ENCODE peak calls at places on chromosomes 13 and 19, in four cellular contexts. P is Panc1; D is activated T-cell treated with anti-CD3 and anti-CD28 coated beads, Interleukin-2, amount 50 U/mL, for 72 hours; O is renal cortical epithelial cell. K is an unnamed sample.

GRCh38 chr19:34171539-34171876 is 796 bp upstream of the LSM14A start:
- DNase-seq in O (no peak), P (no peak), D (peak), K (peak)

GRCh38 chr13:71865858-71866172 is 1.2 kb downstream of the DACH1 start:
- DNase-seq in O (no peak), D (peak), P (no peak), K (no peak)

GRCh38 chr13:71536201-71536600 is 330.8 kb downstream of the DACH1 start:
- DNase-seq in D (no peak), P (no peak), O (no peak), K (no peak)

GRCh38 chr13:76014618-76015315 is 378.6 kb downstream of the LMO7 start:
- DNase-seq in O (peak), P (no peak), D (no peak), K (no peak)

GRCh38 chr19:8552810-8553209 is 24.4 kb downstream of the MYO1F start:
- DNase-seq in D (no peak), O (no peak), P (no peak), K (peak)

GRCh38 chr19:49442354-49442753 is 1.0 kb upstream of the SLC17A7 start:
- DNase-seq in D (no peak), P (no peak), O (no peak), K (peak)

GRCh38 chr19:15635016-15635805 is 5.5 kb upstream of the CYP4F3 start:
- DNase-seq in P (no peak), D (no peak), O (no peak), K (no peak)

GRCh38 chr19:46144756-46145155 is 3.3 kb upstream of the IGFL2 start:
- DNase-seq in D (no peak), P (no peak), O (no peak), K (no peak)

K was measured in Kasumi-1.